ENCODE peak calls at places on chromosomes 3 and 15, in eight cellular contexts. I is breast epithelium, K is cardiac muscle cell, D is SK-N-SH, V is iPS DF 6.9, H is neuronal stem cell, X is trophoblast cell, N is psoas muscle. G is an unnamed sample. For H3K4me1, H3K36me3 and H3K9me3, the result is how much of the 10 kb centered on the place peaks cover.

GRCh38 chr15:66411190-66411589 is 24.5 kb downstream of the MAP2K1 start:
- DNase-seq in I (no peak), K (peak), D (no peak), V (no peak), H (no peak), X (no peak), N (no peak), G (no peak)

GRCh38 chr15:64105113-64105704 is 9.4 kb downstream of the SNX1 start:
- DNase-seq in I (no peak), K (no peak), D (no peak), V (no peak), H (no peak), X (no peak), N (no peak), G (no peak)

GRCh38 chr15:44296625-44297524 is 8.4 kb downstream of the GOLM2 start:
- DNase-seq in I (no peak), K (peak), D (no peak), V (no peak), H (no peak), X (no peak), N (no peak), G (no peak)

GRCh38 chr15:48221261-48221660 is 15.2 kb downstream of the SLC12A1 start:
- DNase-seq in I (no peak), K (no peak), D (no peak), V (no peak), H (no peak), X (no peak), N (no peak), G (no peak)

GRCh38 chr3:190252080-190252479 is 70.2 kb downstream of the CLDN1 start:
- DNase-seq in I (no peak), K (no peak), D (no peak), V (no peak), H (no peak), X (peak), N (no peak), G (no peak)

GRCh38 chr3:78570482-78570881 is 1197.3 kb downstream of the ROBO1 start:
- DNase-seq in I (no peak), K (no peak), D (no peak), V (no peak), H (no peak), X (no peak), N (no peak), G (no peak)

GRCh38 chr15:68656438-68656739 is 77.6 kb downstream of the CORO2B start:
- DNase-seq in I (no peak), K (no peak), D (no peak), V (no peak), H (no peak), X (no peak), N (no peak), G (no peak)

GRCh38 chr3:179706233-179706632 is 53.4 kb downstream of the USP13 start:
- DNase-seq in I (no peak), K (no peak), D (no peak), V (no peak), H (no peak), X (no peak), N (peak), G (no peak)

GRCh38 chr3:127848131-127849129 is 26.1 kb upstream of the MGLL start:
- DNase-seq in I (no peak), K (peak), D (no peak), V (no peak), H (no peak), X (no peak), N (no peak), G (no peak)

GRCh38 chr3:34268032-34268760 is 469.8 kb downstream of the PDCD6IP start:
- DNase-seq in I (no peak), K (no peak), D (no peak), V (no peak), H (no peak), X (no peak), N (no peak), G (no peak)

GRCh38 chr3:82824491-82824890 is 1063.0 kb upstream of the GBE1 start:
- DNase-seq in I (no peak), K (no peak), D (no peak), V (no peak), H (no peak), X (no peak), N (no peak), G (no peak)

GRCh38 chr15:65393557-65393956 is 15.8 kb upstream of the IGDCC3 start:
- DNase-seq in I (no peak), K (no peak), D (no peak), V (no peak), H (no peak), X (no peak), N (no peak), G (no peak)

GRCh38 chr3:131223373-131224289 is 157.9 kb upstream of the NUDT16 start:
- DNase-seq in I (no peak), K (no peak), D (no peak), V (no peak), H (no peak), X (no peak), N (no peak), G (no peak)

GRCh38 chr3:187778726-187779125 is 33.5 kb upstream of the BCL6 start:
- DNase-seq in I (no peak), K (no peak), D (no peak), V (no peak), H (no peak), X (no peak), N (no peak), G (no peak)

GRCh38 chr3:8767667-8768363 is 1.6 kb downstream of the OXTR start:
- DNase-seq in I (peak), K (peak), D (peak), V (no peak), H (no peak), X (peak), N (no peak), G (peak)

GRCh38 chr3:101072299-101072698 is 79.1 kb upstream of the ABI3BP start:
- DNase-seq in I (no peak), K (no peak), D (no peak), V (no peak), H (no peak), X (no peak), N (no peak), G (no peak)

GRCh38 chr15:95912728-95913127 is 417.8 kb upstream of the NR2F2 start:
- DNase-seq in I (no peak), K (no peak), D (no peak), V (no peak), H (no peak), X (no peak), N (no peak), G (no peak)

GRCh38 chr3:133747907-133748639 is 1.9 kb downstream of the TF start:
- DNase-seq in I (no peak), K (no peak), D (no peak), V (no peak), H (no peak), X (no peak), N (no peak), G (no peak)

GRCh38 chr15:56491110-56491722 is 26.3 kb upstream of the MNS1 start:
- DNase-seq in I (peak), K (peak), D (peak), V (peak), H (peak), X (peak), N (no peak), G (peak)

GRCh38 chr15:78933187-78934062 is 11.4 kb downstream of the CTSH start:
- DNase-seq in I (no peak), K (no peak), D (no peak), V (no peak), H (no peak), X (no peak), N (no peak), G (no peak)

GRCh38 chr15:29815000-29815704 is 7.1 kb downstream of the TJP1 start:
- DNase-seq in I (no peak), K (peak), D (no peak), V (no peak), H (no peak), X (peak), N (no peak), G (no peak)

GRCh38 chr15:36208868-36209582 is 370.4 kb upstream of the CDIN1 start:
- DNase-seq in I (no peak), K (no peak), D (no peak), V (no peak), H (no peak), X (no peak), N (no peak), G (no peak)

GRCh38 chr3:49805367-49805782 is 2.3 kb downstream of the INKA1 start:
- DNase-seq in I (peak), K (peak), D (peak), V (no peak), H (no peak), X (no peak), N (peak), G (no peak)

GRCh38 chr3:171184372-171184771 is 157.9 kb upstream of the SLC2A2 start:
- DNase-seq in I (no peak), K (no peak), D (no peak), V (no peak), H (no peak), X (no peak), N (no peak), G (no peak)

GRCh38 chr3:98243843-98244242 is 20.2 kb upstream of the OR5H6 start:
- DNase-seq in I (no peak), K (no peak), D (no peak), V (no peak), H (no peak), X (no peak), N (no peak), G (no peak)

GRCh38 chr15:101193063-101193712 is 58.7 kb downstream of the CHSY1 start:
- DNase-seq in I (no peak), K (no peak), D (no peak), V (no peak), H (no peak), X (no peak), N (peak), G (no peak)

DNA sequence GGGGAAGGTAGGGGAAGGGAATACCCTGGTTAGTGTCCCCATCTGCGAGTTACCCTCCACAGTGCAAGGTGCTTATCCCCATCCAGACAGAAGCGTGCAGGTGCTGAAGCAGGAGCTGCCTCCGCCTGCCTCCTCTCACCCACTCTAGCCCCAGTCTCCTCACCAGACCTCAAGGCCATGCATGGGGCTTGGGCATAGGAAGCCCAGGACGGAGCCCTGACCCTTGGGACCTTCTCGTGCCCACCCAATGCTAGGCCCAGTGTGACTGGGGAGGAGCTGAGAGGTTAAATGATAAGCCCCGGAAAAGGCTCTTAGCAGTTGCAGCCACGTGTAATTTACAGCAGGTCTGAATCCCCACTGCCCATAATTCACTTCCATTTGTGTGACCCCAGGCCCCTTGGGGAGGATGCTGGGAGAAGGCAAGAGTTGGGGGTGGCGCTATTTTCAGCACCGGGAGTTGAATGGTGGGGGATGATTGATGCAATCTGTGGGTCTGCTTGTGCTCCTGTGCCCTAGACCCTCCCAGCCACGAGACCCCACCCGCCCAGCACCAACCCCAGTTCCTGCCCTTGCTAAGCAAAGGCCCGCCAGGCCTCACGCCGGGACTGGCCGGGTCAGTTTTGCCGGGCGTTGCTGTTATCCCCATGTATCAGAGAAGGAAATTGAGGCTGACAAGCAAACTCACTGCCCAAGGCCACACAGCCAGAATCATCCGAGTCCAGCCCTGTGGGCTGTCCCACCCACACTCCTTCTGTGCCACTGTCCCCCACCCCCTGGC is 14.5 kb upstream of the PLXND1 start:
- DNase-seq in I (no peak), K (no peak), D (peak), V (no peak), H (no peak), X (no peak), N (peak), G (no peak)
- H3K4me1 ChIP-seq in I (under half), K (under half), D (under half), V (under half), H (under half), X (under half), N (under half), G (under half)

DNA sequence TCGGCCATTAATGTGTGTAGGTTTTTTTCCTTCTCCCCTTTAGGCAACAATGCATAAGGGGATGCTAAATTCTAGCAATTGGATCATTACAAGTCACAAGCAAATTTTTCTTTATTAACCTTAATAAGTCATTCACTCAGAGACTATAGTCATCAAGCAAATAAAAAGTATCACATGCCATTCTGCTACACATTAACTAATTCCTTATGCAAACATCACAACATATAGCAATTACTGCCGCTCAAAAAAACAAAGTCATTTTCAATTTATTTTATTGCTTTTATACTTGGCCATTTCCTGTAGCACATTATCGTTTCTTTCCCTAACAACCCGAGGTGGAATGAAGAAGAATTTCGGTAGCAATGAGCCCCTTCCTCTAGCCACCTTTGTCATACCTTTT is 421.1 kb downstream of the TIGIT start:
- DNase-seq in I (no peak), K (no peak), D (no peak), V (no peak), H (no peak), X (no peak), N (no peak), G (no peak)
- H3K36me3 ChIP-seq in I (under half), K (under half), D (under half), V (under half), H (under half), X (under half), N (under half), G (under half)

GRCh38 chr3:144744473-144744872 is 772.9 kb downstream of the DIPK2A start:
- DNase-seq in I (no peak), K (no peak), D (no peak), V (no peak), H (no peak), X (no peak), N (no peak), G (no peak)

GRCh38 chr3:144746631-144747030 is 775.0 kb downstream of the DIPK2A start:
- DNase-seq in I (no peak), K (no peak), D (no peak), V (no peak), H (no peak), X (no peak), N (no peak), G (no peak)

DNA sequence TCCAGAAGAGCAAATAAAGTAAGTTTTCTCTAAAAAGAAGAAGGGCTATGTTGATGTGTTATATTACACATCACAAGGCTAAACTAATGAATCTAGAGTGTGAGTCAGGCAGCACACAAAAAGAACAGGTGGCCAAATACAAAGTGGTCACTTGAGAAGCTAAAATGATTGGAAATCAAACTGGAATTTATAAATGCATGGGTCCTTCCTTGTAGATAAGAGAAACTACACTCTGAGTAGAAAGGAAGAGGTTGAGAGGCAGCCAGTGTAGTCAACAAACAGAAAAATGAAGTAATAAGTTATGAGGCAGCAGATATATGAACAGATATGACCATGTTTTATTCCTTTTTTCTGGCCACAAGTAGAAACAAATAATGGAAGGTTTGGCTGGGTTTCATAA is 771.7 kb downstream of the DIPK2A start:
- DNase-seq in I (no peak), K (no peak), D (no peak), V (no peak), H (no peak), X (no peak), N (no peak), G (no peak)
- H3K9me3 ChIP-seq in I (under half), K (under half), D (under half), V (under half), H (under half), X (under half), N (under half), G (under half)

GRCh38 chr15:85162237-85162636 is 180.6 kb downstream of the PDE8A start:
- DNase-seq in I (no peak), K (no peak), D (no peak), V (no peak), H (no peak), X (no peak), N (no peak), G (no peak)

GRCh38 chr15:85168642-85169173 is 187.1 kb downstream of the PDE8A start:
- DNase-seq in I (peak), K (peak), D (peak), V (peak), H (peak), X (peak), N (no peak), G (peak)

GRCh38 chr15:85167568-85167967 is 185.9 kb downstream of the PDE8A start:
- DNase-seq in I (no peak), K (no peak), D (no peak), V (no peak), H (no peak), X (peak), N (no peak), G (no peak)

GRCh38 chr15:85164841-85165466 is 183.3 kb downstream of the PDE8A start:
- DNase-seq in I (peak), K (no peak), D (no peak), V (no peak), H (no peak), X (peak), N (no peak), G (peak)
- H3K4me1 ChIP-seq in I (under half), K (under half), D (under half), V (under half), H (under half), X (under half), N (under half), G (under half)

GRCh38 chr3:13622356-13622755 is 73.4 kb downstream of the FBLN2 start:
- DNase-seq in I (no peak), K (no peak), D (no peak), V (no peak), H (no peak), X (no peak), N (peak), G (no peak)
- H3K36me3 ChIP-seq in I (under half), K (under half), D (under half), V (under half), H (under half), X (under half), N (under half), G (under half)

DNA sequence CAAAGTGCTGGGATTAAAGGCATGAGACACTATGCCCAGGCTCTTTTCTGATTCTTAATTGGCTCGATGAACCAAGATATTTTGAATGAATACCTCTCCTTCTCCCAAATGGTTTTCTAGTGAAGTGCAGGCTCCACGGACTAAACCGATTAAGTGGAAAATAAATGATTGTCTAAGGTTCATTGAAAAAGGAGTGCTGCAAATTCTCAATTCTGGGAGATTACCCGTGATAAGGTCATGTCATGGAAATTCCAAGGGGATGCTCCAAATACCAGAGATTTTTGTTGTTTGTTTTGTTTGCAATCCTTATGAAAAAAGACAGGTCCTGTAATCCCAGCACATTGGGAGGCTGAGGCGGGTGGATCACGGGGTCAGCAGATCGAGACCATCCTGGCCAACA is 406.9 kb upstream of the TBL1XR1 start:
- DNase-seq in I (no peak), K (no peak), D (no peak), V (no peak), H (no peak), X (no peak), N (no peak), G (no peak)
- H3K9me3 ChIP-seq in I (under half), K (under half), D (under half), V (under half), H (under half), X (under half), N (under half), G (under half)

DNA sequence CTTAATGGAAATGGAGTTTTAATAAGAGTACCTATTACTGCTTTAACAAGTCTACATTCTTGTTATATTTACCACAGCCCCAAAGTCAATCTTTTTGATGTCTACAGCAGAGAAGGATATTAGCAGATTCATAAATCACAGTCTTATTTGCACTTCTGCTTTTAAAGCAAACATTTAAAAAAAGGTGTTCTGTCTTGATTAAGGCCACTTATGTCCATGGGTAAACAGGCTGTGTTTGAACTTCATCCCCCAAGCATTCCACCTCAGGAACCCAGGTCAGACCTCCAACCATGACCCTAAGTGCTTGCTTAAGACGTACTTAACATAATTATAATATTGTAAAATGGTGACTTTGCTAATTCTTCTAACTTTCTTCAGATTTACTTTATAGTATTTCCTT is 113.4 kb downstream of the CMSS1 start:
- DNase-seq in I (no peak), K (no peak), D (no peak), V (no peak), H (no peak), X (no peak), N (no peak), G (peak)
- H3K4me1 ChIP-seq in I (under half), K (under half), D (under half), V (under half), H (under half), X (under half), N (under half), G (under half)

GRCh38 chr15:82832601-82833209 is 23.3 kb downstream of the WHAMM start:
- DNase-seq in I (no peak), K (no peak), D (no peak), V (no peak), H (no peak), X (no peak), N (no peak), G (no peak)

GRCh38 chr15:82830427-82831173 is 21.2 kb downstream of the WHAMM start:
- DNase-seq in I (no peak), K (no peak), D (no peak), V (no peak), H (no peak), X (no peak), N (no peak), G (no peak)

GRCh38 chr15:82831894-82832600 is 22.6 kb downstream of the WHAMM start:
- DNase-seq in I (no peak), K (no peak), D (no peak), V (no peak), H (no peak), X (no peak), N (no peak), G (no peak)

GRCh38 chr15:82829234-82829633 is 19.8 kb downstream of the WHAMM start:
- DNase-seq in I (no peak), K (no peak), D (no peak), V (no peak), H (no peak), X (no peak), N (no peak), G (no peak)

DNA sequence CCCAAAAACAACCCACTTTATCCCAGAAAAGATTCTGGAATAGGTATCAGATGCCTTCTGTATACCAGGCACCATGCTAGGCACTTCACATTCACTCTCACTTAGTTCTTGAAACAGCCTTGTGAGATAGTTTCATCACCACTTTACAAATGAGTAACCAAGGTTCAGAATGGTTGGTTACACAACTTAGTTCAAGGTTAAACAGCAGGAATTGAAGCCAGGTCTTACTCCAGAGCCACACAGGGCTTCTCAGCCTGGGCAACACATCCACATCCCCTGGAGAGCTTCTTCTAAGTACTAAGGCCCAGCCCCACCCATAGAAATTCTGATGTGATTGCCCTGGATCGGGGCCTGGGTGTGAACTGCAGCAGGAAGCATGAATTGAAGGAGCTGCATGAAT is 18.6 kb downstream of the WHAMM start:
- DNase-seq in I (no peak), K (no peak), D (no peak), V (no peak), H (no peak), X (no peak), N (no peak), G (no peak)
- H3K36me3 ChIP-seq in I (under half), K (half or more), D (half or more), V (under half), H (under half), X (under half), N (half or more), G (under half)

GRCh38 chr15:72411544-72411943 is 13.4 kb downstream of the TMEM202 start:
- DNase-seq in I (no peak), K (no peak), D (no peak), V (no peak), H (no peak), X (no peak), N (no peak), G (no peak)
- H3K9me3 ChIP-seq in I (under half), K (under half), D (under half), V (under half), H (under half), X (under half), N (under half), G (under half)

G was measured in Caco-2.